ENCODE peak calls at places on chromosomes 5 and 9, in five cellular contexts. G is PC-3, E is prostate gland, M is GM23248, H is sigmoid colon. K is an unnamed sample.

GRCh38 chr9:2615532-2615931 is 6.1 kb upstream of the VLDLR start:
- DNase-seq in M (no peak), G (no peak), E (no peak), H (no peak), K (no peak)

GRCh38 chr9:4117835-4118610 is 181.8 kb downstream of the GLIS3 start:
- DNase-seq in H (no peak), G (no peak), M (no peak), E (no peak), K (peak; percentile 6)

GRCh38 chr5:55276771-55277170 is 30.7 kb downstream of the DHX29 start:
- DNase-seq in G (peak; percentile 14), H (no peak), E (no peak), M (peak; percentile 75), K (no peak)

GRCh38 chr5:89313044-89313443 is 430.1 kb upstream of the MEF2C start:
- DNase-seq in H (no peak), M (peak; percentile 88), G (peak; percentile 82), E (no peak), K (no peak)

GRCh38 chr5:64364426-64364825 is 141.4 kb upstream of the RGS7BP start:
- DNase-seq in H (no peak), G (no peak), E (no peak), M (no peak), K (no peak)

GRCh38 chr5:56625577-56625976 is 189.8 kb upstream of the MAP3K1 start:
- DNase-seq in G (peak; percentile 66), E (no peak), H (no peak), M (peak; percentile 87), K (no peak)

GRCh38 chr9:126225611-126226609 is 100.7 kb upstream of the MVB12B start:
- DNase-seq in M (no peak), E (no peak), G (no peak), H (no peak), K (no peak)

GRCh38 chr5:126576974-126577373 is 18.0 kb downstream of the ALDH7A1 start:
- DNase-seq in G (no peak), E (no peak), H (no peak), M (no peak), K (no peak)

GRCh38 chr9:18969095-18969494 is 63.9 kb downstream of the SAXO1 start:
- DNase-seq in M (no peak), G (no peak), E (peak; percentile 16), H (no peak), K (no peak)

GRCh38 chr5:103849934-103850333 is 287.3 kb upstream of the NUDT12 start:
- DNase-seq in G (peak; percentile 98), M (peak; percentile 25), E (no peak), H (no peak), K (no peak)

GRCh38 chr9:12777149-12778010 is 2.6 kb downstream of the LURAP1L start:
- DNase-seq in M (peak; percentile 57), E (no peak), H (no peak), G (peak; percentile 16), K (no peak)

GRCh38 chr9:108412755-108413154 is 443.0 kb downstream of the ACTL7B start:
- DNase-seq in E (no peak), M (peak; percentile 18), G (peak; percentile 14), H (no peak), K (no peak)

GRCh38 chr5:145777445-145778063 is 57.6 kb downstream of the PRELID2 start:
- DNase-seq in H (no peak), M (no peak), G (no peak), E (no peak), K (no peak)

GRCh38 chr5:17992296-17992695 is 358.0 kb downstream of the TAF11L14 start:
- DNase-seq in H (no peak), M (no peak), G (no peak), E (no peak), K (no peak)

GRCh38 chr5:141413540-141414069 is 818 bp downstream of the PCDHGA10 start:
- DNase-seq in E (no peak), M (no peak), G (no peak), H (peak; percentile 48), K (no peak)

GRCh38 chr5:141412853-141413539 is at the start of gene PCDHGA10:
- DNase-seq in H (no peak), M (peak; percentile 94), E (peak; percentile 55), G (no peak), K (peak; percentile 29)

GRCh38 chr5:141411575-141411974 is 1.2 kb upstream of the PCDHGA10 start:
- DNase-seq in E (no peak), M (no peak), H (no peak), G (no peak), K (no peak)

GRCh38 chr5:141409598-141410306 is 1.9 kb downstream of the PCDHGB6 start:
- DNase-seq in M (no peak), E (no peak), G (no peak), H (peak; percentile 46), K (no peak)
- H3K9me3 ChIP-seq in M (no peaks in the 10 kb centered on the region), E (no peaks in the 10 kb centered on the region), G (peaks cover 11% of the 10 kb centered on the region), H (peaks cover 91% of the 10 kb centered on the region), K (peaks cover 3% of the 10 kb centered on the region)

GRCh38 chr5:150642991-150643710 is 2.7 kb downstream of the SYNPO start:
- DNase-seq in G (no peak), H (no peak), M (no peak), E (no peak), K (no peak)
- H3K4me1 ChIP-seq in G (peaks cover 69% of the 10 kb centered on the region), H (peaks cover 73% of the 10 kb centered on the region), M (peaks cover 63% of the 10 kb centered on the region), E (peaks cover 11% of the 10 kb centered on the region), K (no peaks in the 10 kb centered on the region)

GRCh38 chr9:92402359-92402758 is 2.0 kb downstream of the OGN start:
- DNase-seq in G (no peak), E (no peak), M (no peak), H (no peak), K (no peak)
- H3K9me3 ChIP-seq in G (no peaks in the 10 kb centered on the region), E (no peaks in the 10 kb centered on the region), M (no peaks in the 10 kb centered on the region), H (no peaks in the 10 kb centered on the region), K (no peaks in the 10 kb centered on the region)

GRCh38 chr5:74633710-74634109 is 6.8 kb downstream of the ENC1 start:
- DNase-seq in E (no peak), G (no peak), H (no peak), M (no peak), K (no peak)
- H3K4me1 ChIP-seq in E (peaks cover 10% of the 10 kb centered on the region), G (peaks cover 88% of the 10 kb centered on the region), H (peaks cover 16% of the 10 kb centered on the region), M (peaks cover 49% of the 10 kb centered on the region), K (no peaks in the 10 kb centered on the region)